ENCODE peak calls at places on chromosomes 7 and 10, in ten cellular contexts. A is H7, L is GM12865, Y is OCI-LY7, R is endothelial cell of umbilical vein, Z is NB4, K is fibroblast of mammary gland, C is choroid plexus epithelial cell, P is WERI-Rb-1, X is Peyer's patch. M is an unnamed sample.
A peak's percentile ranks its signal among the peaks of the same experiment; 100 is the strongest.

GRCh38 chr10:111089293-111089692 is 12.5 kb downstream of the ADRA2A start:
- DNase-seq in A (no peak), L (no peak), Y (no peak), R (no peak), Z (no peak), K (no peak), C (no peak), P (no peak), X (peak; percentile 26), M (no peak)

GRCh38 chr7:70793767-70794166 is 338.2 kb upstream of the GALNT17 start:
- DNase-seq in A (no peak), L (no peak), Y (no peak), R (no peak), Z (no peak), K (no peak), C (no peak), P (no peak), X (no peak), M (no peak)

GRCh38 chr7:120089968-120090367 is 183.0 kb upstream of the KCND2 start:
- DNase-seq in A (no peak), L (peak; percentile 31), Y (no peak), R (no peak), Z (peak; percentile 54), K (peak; percentile 42), C (peak; percentile 35), P (no peak), X (no peak), M (no peak)

GRCh38 chr7:99143853-99144672 is at the start of gene SMURF1:
- DNase-seq in A (peak; percentile 94), L (peak; percentile 85), Y (peak; percentile 88), R (peak; percentile 70), Z (peak; percentile 84), K (peak; percentile 28), C (peak; percentile 54), P (peak; percentile 51), X (peak; percentile 85), M (peak; percentile 36)

GRCh38 chr7:47221826-47222225 is 360.1 kb downstream of the TNS3 start:
- DNase-seq in A (no peak), L (no peak), Y (no peak), R (no peak), Z (no peak), K (no peak), C (no peak), P (no peak), X (no peak), M (no peak)

GRCh38 chr7:73907554-73908122 is 46.7 kb downstream of the TMEM270 start:
- DNase-seq in A (peak; percentile 42), L (no peak), Y (no peak), R (no peak), Z (no peak), K (no peak), C (no peak), P (no peak), X (peak; percentile 39), M (no peak)

GRCh38 chr7:106339513-106340246 is 54.9 kb upstream of the NAMPT start:
- DNase-seq in A (no peak), L (peak; percentile 53), Y (no peak), R (no peak), Z (no peak), K (no peak), C (no peak), P (no peak), X (no peak), M (no peak)

GRCh38 chr7:17617380-17617779 is 318.9 kb downstream of the AHR start:
- DNase-seq in A (no peak), L (no peak), Y (no peak), R (no peak), Z (no peak), K (no peak), C (peak; percentile 30), P (no peak), X (no peak), M (no peak)

DNA sequence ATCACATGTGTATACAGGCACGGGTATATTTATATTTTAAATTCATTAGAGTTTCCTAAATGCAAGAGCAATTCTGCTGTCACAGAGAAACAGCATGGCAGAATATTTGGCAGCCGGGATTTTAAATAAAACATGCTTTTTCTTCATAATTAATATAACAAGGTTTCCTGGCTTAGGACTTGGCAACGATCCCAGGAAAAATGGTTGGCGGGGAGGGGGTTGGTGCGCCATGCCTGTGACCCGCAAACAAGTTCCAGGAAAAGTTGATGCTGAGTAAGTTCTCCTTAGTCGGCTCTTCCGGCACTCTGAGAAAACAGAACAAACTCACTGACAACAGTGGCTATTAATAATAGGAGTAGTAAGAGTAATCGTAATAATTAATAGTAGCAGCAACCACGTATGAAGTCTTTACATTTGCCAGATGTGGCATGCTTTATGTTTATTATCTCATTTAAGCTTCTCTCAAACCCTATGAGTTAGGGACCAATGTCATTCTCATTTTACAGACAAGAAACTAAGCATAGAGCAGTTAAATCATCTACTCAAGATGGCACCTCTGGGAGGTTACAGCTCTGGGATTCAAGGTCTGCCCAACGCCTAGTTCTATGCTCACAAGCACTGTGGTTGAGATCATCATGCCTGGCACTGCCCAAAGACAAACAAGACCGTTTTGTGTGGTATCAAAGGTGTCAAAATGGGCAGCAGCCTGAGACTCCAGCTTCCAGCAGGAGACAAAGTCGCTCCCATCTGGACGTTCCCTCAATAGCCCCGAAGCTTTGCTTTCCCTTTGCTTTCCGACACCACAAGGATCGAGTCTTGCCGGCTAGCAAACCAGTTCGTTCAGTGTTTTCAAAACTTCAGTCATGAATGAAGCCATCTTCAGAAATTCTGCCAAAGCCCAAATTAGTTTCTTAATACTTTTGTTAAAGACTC is 4.8 kb downstream of the HABP2 start:
- DNase-seq in A (peak; percentile 55), L (no peak), Y (no peak), R (peak; percentile 94), Z (no peak), K (no peak), C (peak; percentile 26), P (peak; percentile 32), X (no peak), M (no peak)
- H3K4me3 ChIP-seq in A (no peak overlapping the region), L (no peak overlapping the region), Y (no peak overlapping the region), R (no peak overlapping the region), Z (no peak overlapping the region), K (no peak overlapping the region), C (no peak overlapping the region), P (peak overlapping the region; percentile 29), X (no peak overlapping the region), M (no peak overlapping the region)

GRCh38 chr10:70053896-70054641 is 1.4 kb downstream of the MACROH2A2 start:
- DNase-seq in A (peak; percentile 71), L (no peak), Y (no peak), R (no peak), Z (no peak), K (peak; percentile 6), C (peak; percentile 11), P (peak; percentile 34), X (no peak), M (no peak)

GRCh38 chr10:70051878-70052277 is 768 bp upstream of the MACROH2A2 start:
- DNase-seq in A (no peak), L (no peak), Y (no peak), R (no peak), Z (no peak), K (no peak), C (no peak), P (no peak), X (no peak), M (no peak)

GRCh38 chr10:70053212-70053895 is 708 bp downstream of the MACROH2A2 start:
- DNase-seq in A (peak; percentile 83), L (no peak), Y (no peak), R (no peak), Z (no peak), K (no peak), C (peak; percentile 19), P (peak; percentile 43), X (no peak), M (no peak)

GRCh38 chr10:70054902-70055301 is 2.3 kb downstream of the MACROH2A2 start:
- DNase-seq in A (peak; percentile 42), L (no peak), Y (no peak), R (no peak), Z (no peak), K (no peak), C (peak; percentile 10), P (no peak), X (no peak), M (no peak)

DNA sequence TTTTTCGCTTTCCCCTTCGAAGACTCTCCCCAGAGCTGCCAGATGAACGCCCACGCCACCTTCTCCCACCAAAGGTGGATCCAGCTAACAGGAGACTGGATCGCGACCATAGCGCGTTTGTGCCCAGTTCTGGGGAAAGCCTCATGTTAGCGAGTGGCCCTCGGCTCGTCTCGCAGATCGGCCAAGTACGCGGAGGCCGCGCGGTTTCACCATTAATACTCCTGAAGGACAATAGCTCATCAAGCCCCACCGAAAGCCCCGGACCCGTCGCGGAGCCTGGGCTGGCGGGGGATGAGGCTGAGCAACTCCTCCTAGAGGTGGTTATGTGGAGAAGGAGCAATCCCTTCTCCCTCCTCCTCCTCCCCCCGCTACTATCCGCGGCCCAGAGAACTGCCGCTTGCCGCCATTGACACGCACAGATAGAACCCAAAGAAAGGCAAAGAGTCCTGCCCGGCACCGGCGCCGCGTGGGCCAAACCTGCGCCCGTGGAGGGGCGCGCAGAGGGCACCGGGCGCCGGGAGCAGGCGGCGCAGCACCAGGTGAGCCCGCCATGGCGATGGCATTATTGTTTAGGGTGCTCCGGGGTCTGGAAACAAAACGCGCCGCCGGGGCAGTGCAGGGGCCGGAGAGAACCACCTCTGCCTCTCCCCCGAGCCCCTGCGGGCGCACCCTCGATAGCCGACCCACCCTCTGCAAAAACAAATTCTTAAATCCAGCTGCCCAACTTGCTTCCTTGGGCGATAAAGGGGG is at the start of gene MACROH2A2:
- DNase-seq in A (peak; percentile 89), L (no peak), Y (no peak), R (peak; percentile 12), Z (no peak), K (peak; percentile 57), C (peak; percentile 72), P (peak; percentile 93), X (peak; percentile 64), M (no peak)
- H3K4me3 ChIP-seq in A (peak within 1 kb of the TSS; percentile 65), L (peak within 1 kb of the TSS; percentile 37), Y (no peak within 1 kb of the TSS), R (no peak within 1 kb of the TSS), Z (no peak within 1 kb of the TSS), K (peak within 1 kb of the TSS; percentile 59), C (peak within 1 kb of the TSS; percentile 66), P (peak within 1 kb of the TSS; percentile 98), X (peak within 1 kb of the TSS; percentile 44), M (peak within 1 kb of the TSS; percentile 9)

GRCh38 chr7:158468225-158468624 is 119.4 kb downstream of the PTPRN2 start:
- DNase-seq in A (peak; percentile 88), L (no peak), Y (no peak), R (no peak), Z (no peak), K (no peak), C (no peak), P (no peak), X (no peak), M (no peak)

GRCh38 chr7:158470336-158470735 is 117.3 kb downstream of the PTPRN2 start:
- DNase-seq in A (peak; percentile 61), L (no peak), Y (no peak), R (no peak), Z (peak; percentile 77), K (no peak), C (no peak), P (no peak), X (no peak), M (no peak)

GRCh38 chr7:158469396-158470051 is 118.1 kb downstream of the PTPRN2 start:
- DNase-seq in A (no peak), L (no peak), Y (no peak), R (no peak), Z (peak; percentile 74), K (peak; percentile 2), C (peak; percentile 25), P (no peak), X (no peak), M (no peak)

GRCh38 chr7:158468700-158469296 is 118.8 kb downstream of the PTPRN2 start:
- DNase-seq in A (no peak), L (no peak), Y (no peak), R (no peak), Z (no peak), K (no peak), C (no peak), P (no peak), X (no peak), M (no peak)

GRCh38 chr7:158467562-158467961 is 120.1 kb downstream of the PTPRN2 start:
- DNase-seq in A (peak; percentile 51), L (no peak), Y (no peak), R (no peak), Z (no peak), K (no peak), C (no peak), P (no peak), X (no peak), M (no peak)
- H3K4me3 ChIP-seq in A (no peak overlapping the region), L (no peak overlapping the region), Y (no peak overlapping the region), R (no peak overlapping the region), Z (no peak overlapping the region), K (no peak overlapping the region), C (no peak overlapping the region), P (no peak overlapping the region), X (no peak overlapping the region), M (no peak overlapping the region)

DNA sequence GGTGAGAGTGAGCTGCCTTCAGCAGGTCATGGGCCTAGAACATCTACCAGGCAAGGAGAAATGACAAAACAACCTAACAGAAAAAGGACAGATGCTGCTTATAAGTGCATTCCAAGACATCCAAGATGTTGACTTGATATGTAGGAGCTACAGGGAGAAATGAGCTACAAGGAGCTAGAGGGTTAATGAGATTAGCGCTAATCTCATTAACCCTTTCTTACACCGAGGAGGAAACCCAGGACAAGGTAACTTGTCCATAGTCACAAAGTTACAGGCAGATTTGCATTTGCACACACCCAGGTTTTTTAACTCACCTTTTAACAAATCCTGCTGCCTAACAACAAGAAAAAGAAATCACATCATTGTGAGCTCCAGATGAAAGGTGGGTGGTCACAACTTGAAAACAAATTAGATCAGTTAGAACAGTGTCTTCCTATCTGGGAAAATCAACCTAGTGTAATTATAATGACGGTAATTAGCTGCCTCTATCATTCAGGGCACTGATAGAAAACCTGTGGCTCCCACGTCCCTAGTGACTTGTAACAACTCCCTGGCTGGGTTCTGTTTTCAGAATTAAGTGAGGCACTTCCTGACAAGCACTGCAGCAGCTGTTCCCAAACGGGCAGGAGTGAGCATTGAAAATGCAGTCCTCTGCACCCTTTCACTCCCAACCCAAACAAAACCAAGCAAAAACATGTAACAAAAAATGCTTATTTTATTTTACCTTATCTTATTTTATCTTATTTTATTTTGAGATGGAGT is 5.7 kb downstream of the KIAA1549 start:
- DNase-seq in A (no peak), L (no peak), Y (no peak), R (no peak), Z (peak; percentile 77), K (no peak), C (no peak), P (no peak), X (no peak), M (no peak)
- H3K4me3 ChIP-seq in A (no peak overlapping the region), L (no peak overlapping the region), Y (no peak overlapping the region), R (no peak overlapping the region), Z (no peak overlapping the region), K (no peak overlapping the region), C (no peak overlapping the region), P (no peak overlapping the region), X (no peak overlapping the region), M (no peak overlapping the region)